ENCODE peak calls at places on chromosomes 11 and 22, in ten cellular contexts. One of them, this sample, is unnamed.

GRCh38 chr11:72084960-72085359 is 4.3 kb downstream of the LRRC51 start:
- DNase-seq in HS-5: no peak
- DNase-seq in fibroblast of lung: no peak
- DNase-seq in adipocyte: no peak
- DNase-seq in IMR-90: no peak
- DNase-seq in activated naive CD4-positive, alpha-beta T cell treated with anti-CD3 and anti-CD28 coated beads, Interleukin-2, amount 50 U/mL, for 16 hours: no peak
- DNase-seq in left cardiac atrium: no peak
- DNase-seq in stimulated activated CD8-positive, alpha-beta memory T cell treated with anti-CD3 and anti-CD28 coated beads, Interleukin-7, amount 100 ng/mL, for 1 hour: no peak
- DNase-seq in stimulated activated CD4-positive, alpha-beta T cell treated with anti-CD3 and anti-CD28 coated beads, Interleukin-15, amount 100 ng/mL, for 48 hours: no peak
- DNase-seq in A549: no peak
- DNase-seq in this sample: no peak

GRCh38 chr11:94786264-94787126 is 18.3 kb downstream of the AMOTL1 start:
- DNase-seq in HS-5: no peak
- DNase-seq in fibroblast of lung: no peak
- DNase-seq in adipocyte: peak
- DNase-seq in IMR-90: peak
- DNase-seq in activated naive CD4-positive, alpha-beta T cell treated with anti-CD3 and anti-CD28 coated beads, Interleukin-2, amount 50 U/mL, for 16 hours: no peak
- DNase-seq in left cardiac atrium: no peak
- DNase-seq in stimulated activated CD8-positive, alpha-beta memory T cell treated with anti-CD3 and anti-CD28 coated beads, Interleukin-7, amount 100 ng/mL, for 1 hour: no peak
- DNase-seq in stimulated activated CD4-positive, alpha-beta T cell treated with anti-CD3 and anti-CD28 coated beads, Interleukin-15, amount 100 ng/mL, for 48 hours: no peak
- DNase-seq in A549: peak
- DNase-seq in this sample: no peak

GRCh38 chr11:47377571-47378010 is 756 bp downstream of the SPI1 start:
- DNase-seq in HS-5: no peak
- DNase-seq in fibroblast of lung: no peak
- DNase-seq in adipocyte: no peak
- DNase-seq in IMR-90: no peak
- DNase-seq in activated naive CD4-positive, alpha-beta T cell treated with anti-CD3 and anti-CD28 coated beads, Interleukin-2, amount 50 U/mL, for 16 hours: no peak
- DNase-seq in left cardiac atrium: no peak
- DNase-seq in stimulated activated CD8-positive, alpha-beta memory T cell treated with anti-CD3 and anti-CD28 coated beads, Interleukin-7, amount 100 ng/mL, for 1 hour: no peak
- DNase-seq in stimulated activated CD4-positive, alpha-beta T cell treated with anti-CD3 and anti-CD28 coated beads, Interleukin-15, amount 100 ng/mL, for 48 hours: no peak
- DNase-seq in A549: no peak
- DNase-seq in this sample: no peak

GRCh38 chr22:44386386-44387035 is 73.8 kb upstream of the SHISAL1 start:
- DNase-seq in HS-5: no peak
- DNase-seq in fibroblast of lung: no peak
- DNase-seq in adipocyte: no peak
- DNase-seq in IMR-90: no peak
- DNase-seq in activated naive CD4-positive, alpha-beta T cell treated with anti-CD3 and anti-CD28 coated beads, Interleukin-2, amount 50 U/mL, for 16 hours: no peak
- DNase-seq in left cardiac atrium: peak
- DNase-seq in stimulated activated CD8-positive, alpha-beta memory T cell treated with anti-CD3 and anti-CD28 coated beads, Interleukin-7, amount 100 ng/mL, for 1 hour: no peak
- DNase-seq in stimulated activated CD4-positive, alpha-beta T cell treated with anti-CD3 and anti-CD28 coated beads, Interleukin-15, amount 100 ng/mL, for 48 hours: no peak
- DNase-seq in A549: no peak
- DNase-seq in this sample: no peak

GRCh38 chr11:61777234-61778090 is 14.9 kb downstream of the TMEM258 start:
- DNase-seq in HS-5: no peak
- DNase-seq in fibroblast of lung: peak
- DNase-seq in adipocyte: peak
- DNase-seq in IMR-90: no peak
- DNase-seq in activated naive CD4-positive, alpha-beta T cell treated with anti-CD3 and anti-CD28 coated beads, Interleukin-2, amount 50 U/mL, for 16 hours: peak
- DNase-seq in left cardiac atrium: peak
- DNase-seq in stimulated activated CD8-positive, alpha-beta memory T cell treated with anti-CD3 and anti-CD28 coated beads, Interleukin-7, amount 100 ng/mL, for 1 hour: peak
- DNase-seq in stimulated activated CD4-positive, alpha-beta T cell treated with anti-CD3 and anti-CD28 coated beads, Interleukin-15, amount 100 ng/mL, for 48 hours: no peak
- DNase-seq in A549: no peak
- DNase-seq in this sample: no peak

GRCh38 chr11:783581-784015 is 6.3 kb downstream of the CEND1 start:
- DNase-seq in HS-5: no peak
- DNase-seq in fibroblast of lung: peak
- DNase-seq in adipocyte: peak
- DNase-seq in IMR-90: peak
- DNase-seq in activated naive CD4-positive, alpha-beta T cell treated with anti-CD3 and anti-CD28 coated beads, Interleukin-2, amount 50 U/mL, for 16 hours: peak
- DNase-seq in left cardiac atrium: peak
- DNase-seq in stimulated activated CD8-positive, alpha-beta memory T cell treated with anti-CD3 and anti-CD28 coated beads, Interleukin-7, amount 100 ng/mL, for 1 hour: no peak
- DNase-seq in stimulated activated CD4-positive, alpha-beta T cell treated with anti-CD3 and anti-CD28 coated beads, Interleukin-15, amount 100 ng/mL, for 48 hours: no peak
- DNase-seq in A549: peak
- DNase-seq in this sample: peak

GRCh38 chr11:25734592-25735211 is 597.2 kb upstream of the ANO3 start:
- DNase-seq in HS-5: peak
- DNase-seq in fibroblast of lung: peak
- DNase-seq in adipocyte: peak
- DNase-seq in IMR-90: peak
- DNase-seq in activated naive CD4-positive, alpha-beta T cell treated with anti-CD3 and anti-CD28 coated beads, Interleukin-2, amount 50 U/mL, for 16 hours: no peak
- DNase-seq in left cardiac atrium: no peak
- DNase-seq in stimulated activated CD8-positive, alpha-beta memory T cell treated with anti-CD3 and anti-CD28 coated beads, Interleukin-7, amount 100 ng/mL, for 1 hour: no peak
- DNase-seq in stimulated activated CD4-positive, alpha-beta T cell treated with anti-CD3 and anti-CD28 coated beads, Interleukin-15, amount 100 ng/mL, for 48 hours: no peak
- DNase-seq in A549: no peak
- DNase-seq in this sample: no peak

GRCh38 chr11:29449280-29450074 is 567.4 kb downstream of the KCNA4 start:
- DNase-seq in HS-5: no peak
- DNase-seq in fibroblast of lung: peak
- DNase-seq in adipocyte: peak
- DNase-seq in IMR-90: no peak
- DNase-seq in activated naive CD4-positive, alpha-beta T cell treated with anti-CD3 and anti-CD28 coated beads, Interleukin-2, amount 50 U/mL, for 16 hours: no peak
- DNase-seq in left cardiac atrium: no peak
- DNase-seq in stimulated activated CD8-positive, alpha-beta memory T cell treated with anti-CD3 and anti-CD28 coated beads, Interleukin-7, amount 100 ng/mL, for 1 hour: no peak
- DNase-seq in stimulated activated CD4-positive, alpha-beta T cell treated with anti-CD3 and anti-CD28 coated beads, Interleukin-15, amount 100 ng/mL, for 48 hours: no peak
- DNase-seq in A549: no peak
- DNase-seq in this sample: no peak

GRCh38 chr11:112507281-112507680 is 246.6 kb upstream of the PLET1 start:
- DNase-seq in HS-5: no peak
- DNase-seq in fibroblast of lung: no peak
- DNase-seq in adipocyte: no peak
- DNase-seq in IMR-90: no peak
- DNase-seq in activated naive CD4-positive, alpha-beta T cell treated with anti-CD3 and anti-CD28 coated beads, Interleukin-2, amount 50 U/mL, for 16 hours: no peak
- DNase-seq in left cardiac atrium: no peak
- DNase-seq in stimulated activated CD8-positive, alpha-beta memory T cell treated with anti-CD3 and anti-CD28 coated beads, Interleukin-7, amount 100 ng/mL, for 1 hour: no peak
- DNase-seq in stimulated activated CD4-positive, alpha-beta T cell treated with anti-CD3 and anti-CD28 coated beads, Interleukin-15, amount 100 ng/mL, for 48 hours: no peak
- DNase-seq in A549: no peak
- DNase-seq in this sample: no peak

GRCh38 chr22:43889366-43890253 is 2.2 kb downstream of the PNPLA5 start:
- DNase-seq in HS-5: no peak
- DNase-seq in fibroblast of lung: peak
- DNase-seq in adipocyte: no peak
- DNase-seq in IMR-90: peak
- DNase-seq in activated naive CD4-positive, alpha-beta T cell treated with anti-CD3 and anti-CD28 coated beads, Interleukin-2, amount 50 U/mL, for 16 hours: no peak
- DNase-seq in left cardiac atrium: no peak
- DNase-seq in stimulated activated CD8-positive, alpha-beta memory T cell treated with anti-CD3 and anti-CD28 coated beads, Interleukin-7, amount 100 ng/mL, for 1 hour: no peak
- DNase-seq in stimulated activated CD4-positive, alpha-beta T cell treated with anti-CD3 and anti-CD28 coated beads, Interleukin-15, amount 100 ng/mL, for 48 hours: no peak
- DNase-seq in A549: peak
- DNase-seq in this sample: no peak

GRCh38 chr11:19552684-19553083 is 160.0 kb upstream of the NAV2 start:
- DNase-seq in HS-5: no peak
- DNase-seq in fibroblast of lung: no peak
- DNase-seq in adipocyte: no peak
- DNase-seq in IMR-90: no peak
- DNase-seq in activated naive CD4-positive, alpha-beta T cell treated with anti-CD3 and anti-CD28 coated beads, Interleukin-2, amount 50 U/mL, for 16 hours: no peak
- DNase-seq in left cardiac atrium: no peak
- DNase-seq in stimulated activated CD8-positive, alpha-beta memory T cell treated with anti-CD3 and anti-CD28 coated beads, Interleukin-7, amount 100 ng/mL, for 1 hour: no peak
- DNase-seq in stimulated activated CD4-positive, alpha-beta T cell treated with anti-CD3 and anti-CD28 coated beads, Interleukin-15, amount 100 ng/mL, for 48 hours: no peak
- DNase-seq in A549: no peak
- DNase-seq in this sample: no peak

GRCh38 chr11:74055938-74056337 is 47.1 kb upstream of the UCP3 start:
- DNase-seq in HS-5: peak
- DNase-seq in fibroblast of lung: peak
- DNase-seq in adipocyte: peak
- DNase-seq in IMR-90: peak
- DNase-seq in activated naive CD4-positive, alpha-beta T cell treated with anti-CD3 and anti-CD28 coated beads, Interleukin-2, amount 50 U/mL, for 16 hours: no peak
- DNase-seq in left cardiac atrium: no peak
- DNase-seq in stimulated activated CD8-positive, alpha-beta memory T cell treated with anti-CD3 and anti-CD28 coated beads, Interleukin-7, amount 100 ng/mL, for 1 hour: no peak
- DNase-seq in stimulated activated CD4-positive, alpha-beta T cell treated with anti-CD3 and anti-CD28 coated beads, Interleukin-15, amount 100 ng/mL, for 48 hours: no peak
- DNase-seq in A549: no peak
- DNase-seq in this sample: no peak

GRCh38 chr11:28251263-28251662 is 143.1 kb downstream of the METTL15 start:
- DNase-seq in HS-5: no peak
- DNase-seq in fibroblast of lung: no peak
- DNase-seq in adipocyte: no peak
- DNase-seq in IMR-90: no peak
- DNase-seq in activated naive CD4-positive, alpha-beta T cell treated with anti-CD3 and anti-CD28 coated beads, Interleukin-2, amount 50 U/mL, for 16 hours: no peak
- DNase-seq in left cardiac atrium: no peak
- DNase-seq in stimulated activated CD8-positive, alpha-beta memory T cell treated with anti-CD3 and anti-CD28 coated beads, Interleukin-7, amount 100 ng/mL, for 1 hour: no peak
- DNase-seq in stimulated activated CD4-positive, alpha-beta T cell treated with anti-CD3 and anti-CD28 coated beads, Interleukin-15, amount 100 ng/mL, for 48 hours: no peak
- DNase-seq in A549: no peak
- DNase-seq in this sample: no peak

GRCh38 chr22:42379961-42380537 is 52.2 kb downstream of the NFAM1 start:
- DNase-seq in HS-5: no peak
- DNase-seq in fibroblast of lung: no peak
- DNase-seq in adipocyte: no peak
- DNase-seq in IMR-90: no peak
- DNase-seq in activated naive CD4-positive, alpha-beta T cell treated with anti-CD3 and anti-CD28 coated beads, Interleukin-2, amount 50 U/mL, for 16 hours: no peak
- DNase-seq in left cardiac atrium: no peak
- DNase-seq in stimulated activated CD8-positive, alpha-beta memory T cell treated with anti-CD3 and anti-CD28 coated beads, Interleukin-7, amount 100 ng/mL, for 1 hour: no peak
- DNase-seq in stimulated activated CD4-positive, alpha-beta T cell treated with anti-CD3 and anti-CD28 coated beads, Interleukin-15, amount 100 ng/mL, for 48 hours: no peak
- DNase-seq in A549: no peak
- DNase-seq in this sample: no peak

GRCh38 chr11:116833816-116834534 is 3.4 kb downstream of the APOA1 start:
- DNase-seq in HS-5: no peak
- DNase-seq in fibroblast of lung: no peak
- DNase-seq in adipocyte: no peak
- DNase-seq in IMR-90: no peak
- DNase-seq in activated naive CD4-positive, alpha-beta T cell treated with anti-CD3 and anti-CD28 coated beads, Interleukin-2, amount 50 U/mL, for 16 hours: no peak
- DNase-seq in left cardiac atrium: no peak
- DNase-seq in stimulated activated CD8-positive, alpha-beta memory T cell treated with anti-CD3 and anti-CD28 coated beads, Interleukin-7, amount 100 ng/mL, for 1 hour: no peak
- DNase-seq in stimulated activated CD4-positive, alpha-beta T cell treated with anti-CD3 and anti-CD28 coated beads, Interleukin-15, amount 100 ng/mL, for 48 hours: no peak
- DNase-seq in A549: no peak
- DNase-seq in this sample: no peak

GRCh38 chr11:2837096-2837601 is 48.4 kb downstream of the CDKN1C start:
- DNase-seq in HS-5: no peak
- DNase-seq in fibroblast of lung: no peak
- DNase-seq in adipocyte: peak
- DNase-seq in IMR-90: peak
- DNase-seq in activated naive CD4-positive, alpha-beta T cell treated with anti-CD3 and anti-CD28 coated beads, Interleukin-2, amount 50 U/mL, for 16 hours: no peak
- DNase-seq in left cardiac atrium: peak
- DNase-seq in stimulated activated CD8-positive, alpha-beta memory T cell treated with anti-CD3 and anti-CD28 coated beads, Interleukin-7, amount 100 ng/mL, for 1 hour: no peak
- DNase-seq in stimulated activated CD4-positive, alpha-beta T cell treated with anti-CD3 and anti-CD28 coated beads, Interleukin-15, amount 100 ng/mL, for 48 hours: no peak
- DNase-seq in A549: peak
- DNase-seq in this sample: no peak

GRCh38 chr22:32052259-32052658 is 9.2 kb downstream of the SLC5A1 start:
- DNase-seq in HS-5: no peak
- DNase-seq in fibroblast of lung: no peak
- DNase-seq in adipocyte: no peak
- DNase-seq in IMR-90: no peak
- DNase-seq in activated naive CD4-positive, alpha-beta T cell treated with anti-CD3 and anti-CD28 coated beads, Interleukin-2, amount 50 U/mL, for 16 hours: no peak
- DNase-seq in left cardiac atrium: no peak
- DNase-seq in stimulated activated CD8-positive, alpha-beta memory T cell treated with anti-CD3 and anti-CD28 coated beads, Interleukin-7, amount 100 ng/mL, for 1 hour: no peak
- DNase-seq in stimulated activated CD4-positive, alpha-beta T cell treated with anti-CD3 and anti-CD28 coated beads, Interleukin-15, amount 100 ng/mL, for 48 hours: no peak
- DNase-seq in A549: no peak
- DNase-seq in this sample: no peak

GRCh38 chr11:1205987-1206331 is 16.9 kb upstream of the MUC5B start:
- DNase-seq in HS-5: no peak
- DNase-seq in fibroblast of lung: no peak
- DNase-seq in adipocyte: no peak
- DNase-seq in IMR-90: no peak
- DNase-seq in activated naive CD4-positive, alpha-beta T cell treated with anti-CD3 and anti-CD28 coated beads, Interleukin-2, amount 50 U/mL, for 16 hours: no peak
- DNase-seq in left cardiac atrium: peak
- DNase-seq in stimulated activated CD8-positive, alpha-beta memory T cell treated with anti-CD3 and anti-CD28 coated beads, Interleukin-7, amount 100 ng/mL, for 1 hour: no peak
- DNase-seq in stimulated activated CD4-positive, alpha-beta T cell treated with anti-CD3 and anti-CD28 coated beads, Interleukin-15, amount 100 ng/mL, for 48 hours: no peak
- DNase-seq in A549: no peak
- DNase-seq in this sample: no peak

GRCh38 chr11:7576671-7577225 is 62.9 kb downstream of the PPFIBP2 start:
- DNase-seq in HS-5: no peak
- DNase-seq in fibroblast of lung: peak
- DNase-seq in adipocyte: peak
- DNase-seq in IMR-90: peak
- DNase-seq in activated naive CD4-positive, alpha-beta T cell treated with anti-CD3 and anti-CD28 coated beads, Interleukin-2, amount 50 U/mL, for 16 hours: no peak
- DNase-seq in left cardiac atrium: no peak
- DNase-seq in stimulated activated CD8-positive, alpha-beta memory T cell treated with anti-CD3 and anti-CD28 coated beads, Interleukin-7, amount 100 ng/mL, for 1 hour: no peak
- DNase-seq in stimulated activated CD4-positive, alpha-beta T cell treated with anti-CD3 and anti-CD28 coated beads, Interleukin-15, amount 100 ng/mL, for 48 hours: no peak
- DNase-seq in A549: no peak
- DNase-seq in this sample: no peak

GRCh38 chr22:39727541-39727940 is 157.0 kb downstream of the CACNA1I start:
- DNase-seq in HS-5: no peak
- DNase-seq in fibroblast of lung: no peak
- DNase-seq in adipocyte: no peak
- DNase-seq in IMR-90: peak
- DNase-seq in activated naive CD4-positive, alpha-beta T cell treated with anti-CD3 and anti-CD28 coated beads, Interleukin-2, amount 50 U/mL, for 16 hours: no peak
- DNase-seq in left cardiac atrium: no peak
- DNase-seq in stimulated activated CD8-positive, alpha-beta memory T cell treated with anti-CD3 and anti-CD28 coated beads, Interleukin-7, amount 100 ng/mL, for 1 hour: no peak
- DNase-seq in stimulated activated CD4-positive, alpha-beta T cell treated with anti-CD3 and anti-CD28 coated beads, Interleukin-15, amount 100 ng/mL, for 48 hours: no peak
- DNase-seq in A549: peak
- DNase-seq in this sample: no peak

GRCh38 chr11:106840146-106840545 is 178.1 kb downstream of the GUCY1A2 start:
- DNase-seq in HS-5: no peak
- DNase-seq in fibroblast of lung: no peak
- DNase-seq in adipocyte: no peak
- DNase-seq in IMR-90: no peak
- DNase-seq in activated naive CD4-positive, alpha-beta T cell treated with anti-CD3 and anti-CD28 coated beads, Interleukin-2, amount 50 U/mL, for 16 hours: no peak
- DNase-seq in left cardiac atrium: no peak
- DNase-seq in stimulated activated CD8-positive, alpha-beta memory T cell treated with anti-CD3 and anti-CD28 coated beads, Interleukin-7, amount 100 ng/mL, for 1 hour: no peak
- DNase-seq in stimulated activated CD4-positive, alpha-beta T cell treated with anti-CD3 and anti-CD28 coated beads, Interleukin-15, amount 100 ng/mL, for 48 hours: no peak
- DNase-seq in A549: no peak
- DNase-seq in this sample: no peak

GRCh38 chr11:62497132-62497915 is 49.3 kb downstream of the AHNAK start:
- DNase-seq in HS-5: peak
- DNase-seq in fibroblast of lung: peak
- DNase-seq in adipocyte: peak
- DNase-seq in IMR-90: peak
- DNase-seq in activated naive CD4-positive, alpha-beta T cell treated with anti-CD3 and anti-CD28 coated beads, Interleukin-2, amount 50 U/mL, for 16 hours: no peak
- DNase-seq in left cardiac atrium: no peak
- DNase-seq in stimulated activated CD8-positive, alpha-beta memory T cell treated with anti-CD3 and anti-CD28 coated beads, Interleukin-7, amount 100 ng/mL, for 1 hour: no peak
- DNase-seq in stimulated activated CD4-positive, alpha-beta T cell treated with anti-CD3 and anti-CD28 coated beads, Interleukin-15, amount 100 ng/mL, for 48 hours: no peak
- DNase-seq in A549: peak
- DNase-seq in this sample: no peak

This sample was measured in NCI-H187 treated with DMSO at 0.1 percent for 48 hours.